ENCODE peak calls at places on chromosomes 3 and 15, in four cellular contexts. U is K562, O is breast epithelium, R is stomach. S is an unnamed sample.

GRCh38 chr3:16391936-16392536 is 121.5 kb downstream of the RFTN1 start:
- DNase-seq in O (no peak), R (no peak), U (no peak), S (no peak)

GRCh38 chr3:173690542-173690941 is 293.0 kb downstream of the NLGN1 start:
- DNase-seq in R (no peak), U (no peak), O (no peak), S (no peak)

GRCh38 chr3:17181413-17181907 is 296.7 kb downstream of the PLCL2 start:
- DNase-seq in O (no peak), R (no peak), U (no peak), S (no peak)

GRCh38 chr3:45665101-45665572 is 24.1 kb upstream of the SACM1L start:
- DNase-seq in O (peak), U (peak), R (peak), S (no peak)

GRCh38 chr3:57918123-57918837 is 89.9 kb upstream of the FLNB start:
- DNase-seq in O (no peak), R (no peak), U (no peak), S (no peak)

GRCh38 chr3:55668359-55668758 is 181.3 kb upstream of the WNT5A start:
- DNase-seq in U (no peak), R (no peak), O (no peak), S (no peak)

GRCh38 chr3:47385007-47385406 is 4.2 kb downstream of the PTPN23 start:
- DNase-seq in O (no peak), R (no peak), U (no peak), S (no peak)

GRCh38 chr3:126083138-126083445 is 832 bp downstream of the SLC41A3 start:
- DNase-seq in O (no peak), U (peak), R (no peak), S (no peak)

GRCh38 chr3:105527538-105527937 is 160.8 kb downstream of the ALCAM start:
- DNase-seq in O (no peak), R (no peak), U (no peak), S (no peak)

GRCh38 chr3:111610189-111610588 is 15.0 kb upstream of the ZBED2 start:
- DNase-seq in U (no peak), R (no peak), O (no peak), S (no peak)

DNA sequence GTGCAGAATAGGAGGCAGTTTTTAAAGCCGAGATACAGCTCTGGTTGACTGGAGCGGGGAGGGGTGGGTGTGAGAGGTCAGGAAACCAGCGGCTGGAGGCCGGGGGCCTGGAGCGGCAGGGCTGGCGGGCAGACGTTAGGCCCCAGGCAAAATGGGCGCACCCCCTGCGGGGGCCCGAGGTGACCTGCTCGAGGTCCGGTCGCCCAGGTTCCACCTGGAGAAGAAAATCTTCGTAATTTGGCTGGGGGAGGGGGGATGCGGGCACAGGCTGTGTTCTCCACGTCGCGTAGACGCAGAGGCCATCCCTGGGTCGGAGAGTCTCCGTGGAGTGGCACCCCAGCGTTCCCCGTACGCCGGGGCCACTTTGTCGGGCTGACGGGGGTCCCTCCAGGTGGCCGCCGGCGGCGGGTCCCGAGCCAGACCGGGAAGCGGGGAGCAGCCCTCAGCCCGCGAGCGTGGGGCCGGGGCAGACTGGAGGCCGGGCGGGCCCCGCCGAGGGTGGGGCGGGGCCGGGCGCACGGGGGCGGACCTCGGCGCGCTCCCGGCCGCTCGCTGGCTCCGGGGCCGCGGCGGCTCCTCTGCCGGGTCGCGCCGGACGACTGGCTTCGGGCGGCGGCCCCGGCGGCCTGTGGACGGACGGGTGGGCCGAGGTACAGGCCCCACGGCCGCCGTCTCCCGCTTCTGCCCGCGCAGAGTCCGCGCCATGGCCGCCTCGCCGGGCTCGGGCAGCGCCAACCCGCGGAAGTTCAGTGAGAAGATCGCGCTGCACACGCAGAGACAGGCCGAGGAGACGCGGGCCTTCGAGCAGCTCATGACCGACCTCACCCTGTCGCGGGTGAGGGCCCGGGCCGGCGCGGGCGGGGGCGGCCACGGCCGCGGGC is at the start of gene CRTC3:
- DNase-seq in O (peak), U (peak), R (peak), S (peak)
- TF ChIP-seq POLR2A in O (no peak), U (peak), R (no peak), S (no peak)

GRCh38 chr15:68935400-68935937 is 5.1 kb downstream of the SPESP1 start:
- DNase-seq in U (no peak), R (no peak), O (no peak), S (no peak)

GRCh38 chr15:68939501-68939900 is 9.2 kb downstream of the SPESP1 start:
- DNase-seq in R (no peak), O (no peak), U (no peak), S (no peak)
- TF ChIP-seq POLR2AphosphoS5 in R (no peak), O (no peak), U (no peak), S (no peak)

GRCh38 chr3:93969997-93970396 is 3.7 kb downstream of the PROS1 start:
- DNase-seq in O (no peak), U (no peak), R (no peak), S (no peak)

GRCh38 chr3:93969443-93969842 is 4.3 kb downstream of the PROS1 start:
- DNase-seq in U (peak), O (no peak), R (no peak), S (no peak)

GRCh38 chr3:93973160-93974126 is at the start of gene PROS1:
- DNase-seq in U (peak), O (peak), R (peak), S (peak)
- TF ChIP-seq POLR2A in U (peak), O (no peak), R (no peak), S (no peak)

GRCh38 chr15:87762110-87762509 is 494.4 kb downstream of the NTRK3 start:
- DNase-seq in U (no peak), R (no peak), O (no peak), S (no peak)
- TF ChIP-seq POLR2AphosphoS5 in U (no peak), R (no peak), O (no peak), S (no peak)

S was measured in GM12891.